ENCODE peak calls at places on chromosomes 12 and 14, in ten cellular contexts. H, A, F, E, Q, K, N, V, P and R are unnamed samples. For H3K9me3 and H3K4me1, the result is how much of the 10 kb centered on the place peaks cover.

GRCh38 chr12:19397534-19397933 is 41.8 kb upstream of the AEBP2 start:
- DNase-seq in H (no peak), A (no peak), F (no peak), E (peak), Q (no peak), K (no peak), N (peak), V (no peak), P (no peak), R (no peak)

GRCh38 chr12:108815875-108816594 is 41.3 kb downstream of the SSH1 start:
- DNase-seq in H (no peak), A (peak), F (no peak), E (peak), Q (peak), K (no peak), N (no peak), V (no peak), P (no peak), R (no peak)

GRCh38 chr12:30622509-30622908 is 73.2 kb downstream of the IPO8 start:
- DNase-seq in H (no peak), A (peak), F (no peak), E (peak), Q (peak), K (no peak), N (no peak), V (no peak), P (no peak), R (no peak)

GRCh38 chr14:57066887-57067513 is 201.7 kb downstream of the EXOC5 start:
- DNase-seq in H (no peak), A (no peak), F (no peak), E (peak), Q (peak), K (peak), N (no peak), V (peak), P (peak), R (no peak)

GRCh38 chr12:15004401-15004800 is 31.6 kb downstream of the PDE6H start:
- DNase-seq in H (no peak), A (no peak), F (no peak), E (no peak), Q (no peak), K (no peak), N (no peak), V (no peak), P (no peak), R (no peak)

GRCh38 chr12:67650528-67651379 is 2.2 kb downstream of the DYRK2 start:
- DNase-seq in H (no peak), A (no peak), F (no peak), E (no peak), Q (no peak), K (no peak), N (no peak), V (peak), P (peak), R (no peak)

GRCh38 chr12:120242275-120242799 is 23.2 kb downstream of the PXN start:
- DNase-seq in H (peak), A (no peak), F (no peak), E (no peak), Q (no peak), K (no peak), N (no peak), V (no peak), P (no peak), R (no peak)

GRCh38 chr14:100132903-100133510 is 26.4 kb downstream of the DEGS2 start:
- DNase-seq in H (no peak), A (no peak), F (no peak), E (no peak), Q (no peak), K (no peak), N (no peak), V (no peak), P (no peak), R (no peak)

GRCh38 chr12:68479832-68480291 is 130.8 kb upstream of the RAP1B start:
- DNase-seq in H (no peak), A (peak), F (no peak), E (peak), Q (no peak), K (no peak), N (no peak), V (no peak), P (no peak), R (no peak)

GRCh38 chr12:111636209-111636928 is 37.3 kb upstream of the ATXN2 start:
- DNase-seq in H (peak), A (peak), F (peak), E (no peak), Q (peak), K (peak), N (peak), V (peak), P (no peak), R (no peak)

GRCh38 chr12:101823891-101824290 is 6.9 kb downstream of the GNPTAB start:
- DNase-seq in H (peak), A (no peak), F (no peak), E (no peak), Q (peak), K (no peak), N (peak), V (peak), P (peak), R (no peak)

GRCh38 chr12:130572553-130572952 is 143.5 kb downstream of the RIMBP2 start:
- DNase-seq in H (no peak), A (no peak), F (no peak), E (no peak), Q (no peak), K (no peak), N (no peak), V (no peak), P (no peak), R (no peak)

GRCh38 chr12:11022520-11022919 is at the start of gene TAS2R19:
- DNase-seq in H (no peak), A (no peak), F (no peak), E (no peak), Q (no peak), K (no peak), N (no peak), V (no peak), P (no peak), R (no peak)

GRCh38 chr12:3489057-3489456 is 1.9 kb upstream of the PRMT8 start:
- DNase-seq in H (no peak), A (peak), F (no peak), E (peak), Q (peak), K (no peak), N (no peak), V (peak), P (no peak), R (peak)

GRCh38 chr12:53069621-53070410 is 9.4 kb downstream of the SPRYD3 start:
- DNase-seq in H (no peak), A (no peak), F (no peak), E (no peak), Q (no peak), K (peak), N (no peak), V (peak), P (no peak), R (no peak)

GRCh38 chr12:31590730-31591307 is at the start of gene DENND5B:
- DNase-seq in H (peak), A (peak), F (no peak), E (peak), Q (peak), K (peak), N (peak), V (peak), P (peak), R (no peak)

GRCh38 chr14:105901226-105901625 is 374.8 kb downstream of the TMEM121 start:
- DNase-seq in H (peak), A (no peak), F (no peak), E (no peak), Q (no peak), K (no peak), N (no peak), V (no peak), P (no peak), R (no peak)
- H3K9me3 ChIP-seq in H (under half), A (under half), F (under half), E (under half), Q (under half), K (under half), N (under half), V (under half), P (under half), R (under half)

GRCh38 chr12:22974865-22975264 is 349.9 kb downstream of the ETNK1 start:
- DNase-seq in H (no peak), A (peak), F (no peak), E (peak), Q (peak), K (no peak), N (no peak), V (no peak), P (peak), R (no peak)
- H3K4me1 ChIP-seq in H (under half), A (under half), F (under half), E (under half), Q (under half), K (under half), N (under half), V (under half), P (under half), R (under half)

GRCh38 chr14:54881235-54881760 is 21.3 kb downstream of the GCH1 start:
- DNase-seq in H (no peak), A (peak), F (no peak), E (peak), Q (peak), K (no peak), N (no peak), V (no peak), P (no peak), R (no peak)
- TF ChIP-seq CTCF in H (no peak), A (no peak), F (no peak), E (no peak), Q (no peak), K (no peak), N (no peak), V (no peak), P (no peak), R (peak)

DNA sequence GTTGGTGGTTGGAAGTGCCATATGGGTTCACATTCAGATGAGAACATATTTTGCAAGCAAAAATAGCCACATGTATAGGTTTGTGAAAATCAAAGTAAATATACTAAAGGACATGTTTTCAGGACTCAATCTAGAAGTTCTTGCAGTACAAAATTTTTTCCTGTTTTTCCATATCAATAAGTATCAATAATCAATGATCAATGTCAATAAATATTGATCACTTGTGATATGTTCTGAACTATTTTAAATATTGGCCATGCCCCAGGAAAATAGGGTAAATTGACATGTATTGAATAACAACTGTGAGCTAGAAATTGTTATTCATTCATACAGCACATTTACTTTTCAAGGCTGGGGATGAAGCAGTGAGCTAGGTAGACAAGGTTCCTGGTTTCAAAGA is 24.3 kb downstream of the ALG10 start:
- DNase-seq in H (no peak), A (no peak), F (no peak), E (no peak), Q (no peak), K (no peak), N (no peak), V (no peak), P (no peak), R (no peak)
- H3K9me3 ChIP-seq in H (under half), A (under half), F (under half), E (under half), Q (under half), K (under half), N (under half), V (under half), P (under half), R (under half)